ENCODE peak calls at places on chromosomes 13 and 19, in eight cellular contexts. S is body of pancreas, X is choroid plexus epithelial cell, Q is small intestine, H is heart left ventricle, L is substantia nigra, B is GM18507, J is left kidney. Y is an unnamed sample.

GRCh38 chr19:45768644-45769053 is 403 bp downstream of the SIX5 start:
- DNase-seq in S (peak; percentile 60), X (peak; percentile 52), Q (peak; percentile 16), H (peak; percentile 76), L (no peak), B (no peak), J (no peak), Y (peak; percentile 70)

GRCh38 chr13:62537593-62537992 is 1121.9 kb upstream of the PCDH20 start:
- DNase-seq in S (no peak), X (peak; percentile 8), Q (no peak), H (no peak), L (no peak), B (no peak), J (no peak), Y (no peak)

GRCh38 chr13:107669356-107669755 is 546.0 kb downstream of the LIG4 start:
- DNase-seq in S (no peak), X (peak; percentile 37), Q (no peak), H (no peak), L (no peak), B (no peak), J (no peak), Y (no peak)

GRCh38 chr19:38862321-38863059 is 12.7 kb upstream of the HNRNPL start:
- DNase-seq in S (peak; percentile 79), X (no peak), Q (peak; percentile 86), H (no peak), L (no peak), B (no peak), J (peak; percentile 88), Y (no peak)

GRCh38 chr13:66159526-66159925 is 1070.6 kb downstream of the PCDH9 start:
- DNase-seq in S (no peak), X (no peak), Q (no peak), H (no peak), L (no peak), B (no peak), J (peak; percentile 53), Y (no peak)

GRCh38 chr19:19040417-19040816 is 7.0 kb downstream of the ARMC6 start:
- DNase-seq in S (peak; percentile 91), X (peak; percentile 96), Q (no peak), H (no peak), L (no peak), B (no peak), J (no peak), Y (no peak)

GRCh38 chr19:31770220-31770619 is 421.0 kb upstream of the TSHZ3 start:
- DNase-seq in S (no peak), X (no peak), Q (no peak), H (no peak), L (no peak), B (no peak), J (no peak), Y (no peak)

GRCh38 chr19:3975144-3975543 is 4.2 kb upstream of the DAPK3 start:
- DNase-seq in S (no peak), X (no peak), Q (no peak), H (no peak), L (no peak), B (no peak), J (no peak), Y (no peak)

GRCh38 chr13:50509771-50510441 is 333.6 kb downstream of the DLEU7 start:
- DNase-seq in S (no peak), X (no peak), Q (no peak), H (no peak), L (no peak), B (no peak), J (no peak), Y (no peak)

GRCh38 chr19:16702123-16702522 is 17.5 kb upstream of the NWD1 start:
- DNase-seq in S (no peak), X (peak; percentile 54), Q (no peak), H (no peak), L (no peak), B (no peak), J (peak; percentile 35), Y (no peak)

GRCh38 chr13:95457294-95457693 is 95.2 kb upstream of the CLDN10 start:
- DNase-seq in S (no peak), X (peak; percentile 31), Q (no peak), H (no peak), L (no peak), B (peak; percentile 29), J (no peak), Y (no peak)

GRCh38 chr19:41223431-41224234 is 4.6 kb downstream of the AXL start:
- DNase-seq in S (no peak), X (peak; percentile 73), Q (no peak), H (peak; percentile 5), L (no peak), B (no peak), J (peak; percentile 80), Y (peak; percentile 80)

GRCh38 chr13:98416408-98416807 is 160.5 kb downstream of the STK24 start:
- DNase-seq in S (peak; percentile 96), X (no peak), Q (peak; percentile 84), H (no peak), L (no peak), B (no peak), J (peak; percentile 62), Y (peak; percentile 15)

GRCh38 chr19:32397736-32398135 is 7.8 kb upstream of the DPY19L3 start:
- DNase-seq in S (no peak), X (peak; percentile 77), Q (no peak), H (no peak), L (no peak), B (no peak), J (no peak), Y (no peak)

GRCh38 chr19:13153627-13154240 is 3.5 kb downstream of the IER2 start:
- DNase-seq in S (peak; percentile 59), X (peak; percentile 70), Q (peak; percentile 33), H (peak; percentile 78), L (no peak), B (no peak), J (peak; percentile 76), Y (no peak)

GRCh38 chr13:50476579-50476978 is 366.9 kb downstream of the DLEU7 start:
- DNase-seq in S (no peak), X (no peak), Q (no peak), H (no peak), L (no peak), B (no peak), J (no peak), Y (no peak)

GRCh38 chr19:3868770-3869456 is at the start of gene ZFR2:
- DNase-seq in S (no peak), X (no peak), Q (no peak), H (no peak), L (no peak), B (no peak), J (peak; percentile 70), Y (no peak)

GRCh38 chr13:112442483-112443090 is 66.4 kb downstream of the SPACA7 start:
- DNase-seq in S (no peak), X (no peak), Q (no peak), H (peak; percentile 39), L (no peak), B (no peak), J (peak; percentile 92), Y (no peak)

GRCh38 chr19:17944301-17944700 is 11.5 kb downstream of the CCDC124 start:
- DNase-seq in S (no peak), X (peak; percentile 35), Q (no peak), H (no peak), L (no peak), B (no peak), J (no peak), Y (no peak)

Y was measured in Calu3.